ENCODE peak calls at places on chromosomes 7 and 10, in nine cellular contexts. L is HTR-8/SVneo; Z is activated CD4-positive, alpha-beta T cell treated with anti-CD3 and anti-CD28 coated beads, Interleukin-2, amount 50 U/mL, for 4 hours; D is thyroid gland; I is type B pancreatic cell; P is germinal center; Y is fibroblast of gingiva; N is PC-3; G is NCI-H2081 treated with DMSO at 0.1 percent for 48 hours. A is an unnamed sample.

GRCh38 chr10:78814430-78814806 is 254.3 kb upstream of the ZMIZ1 start:
- DNase-seq in Y (no peak), N (no peak), L (no peak), D (no peak), Z (no peak), P (no peak), G (no peak), I (no peak), A (no peak)

GRCh38 chr10:21069278-21069677 is 172.2 kb upstream of the NEBL start:
- DNase-seq in Y (no peak), N (no peak), D (peak), I (no peak), G (no peak), P (no peak), L (no peak), Z (no peak), A (no peak)

GRCh38 chr7:99543916-99544315 is 8.0 kb downstream of the FAM200A start:
- DNase-seq in P (no peak), G (no peak), Y (no peak), N (no peak), D (no peak), Z (no peak), L (no peak), I (no peak), A (no peak)

GRCh38 chr10:4050061-4050460 is 265.1 kb upstream of the KLF6 start:
- DNase-seq in G (no peak), P (no peak), I (no peak), L (no peak), Z (no peak), N (no peak), D (no peak), Y (no peak), A (no peak)

GRCh38 chr10:19816420-19817250 is at the start of gene PLXDC2:
- DNase-seq in L (no peak), I (peak), G (no peak), N (peak), P (peak), Y (peak), Z (no peak), D (peak), A (peak)

GRCh38 chr7:35781200-35781701 is 19.6 kb upstream of the SEPTIN7 start:
- DNase-seq in Y (no peak), D (no peak), L (no peak), Z (no peak), P (no peak), I (no peak), G (no peak), N (no peak), A (no peak)

GRCh38 chr7:101138149-101138870 is 11.4 kb downstream of the SERPINE1 start:
- DNase-seq in D (peak), Z (peak), G (peak), N (peak), P (peak), Y (peak), L (peak), I (no peak), A (peak)

GRCh38 chr10:119642556-119643111 is 8.5 kb upstream of the BAG3 start:
- DNase-seq in Z (no peak), D (no peak), G (no peak), N (no peak), I (no peak), L (no peak), Y (no peak), P (no peak), A (no peak)

GRCh38 chr7:18494821-18495408 is 634 bp upstream of the HDAC9 start:
- DNase-seq in Y (peak), I (no peak), L (no peak), N (no peak), P (no peak), D (peak), Z (no peak), G (peak), A (no peak)

GRCh38 chr10:21078410-21079329 is 181.6 kb upstream of the NEBL start:
- DNase-seq in L (peak), P (peak), Z (no peak), N (peak), I (no peak), G (peak), D (peak), Y (peak), A (peak)

GRCh38 chr10:1291178-1292090 is 235.2 kb downstream of the WDR37 start:
- DNase-seq in L (no peak), N (no peak), I (no peak), P (no peak), Z (no peak), D (no peak), G (no peak), Y (no peak), A (no peak)

GRCh38 chr10:62543566-62543965 is 169.4 kb downstream of the ZNF365 start:
- DNase-seq in N (peak), P (no peak), Z (no peak), D (no peak), Y (no peak), G (no peak), L (no peak), I (no peak), A (no peak)

GRCh38 chr10:42640610-42641229 is 2.4 kb upstream of the ZNF33B start:
- DNase-seq in I (no peak), N (peak), Y (no peak), Z (no peak), L (no peak), P (no peak), G (no peak), D (no peak), A (no peak)

GRCh38 chr7:45986355-45987298 is 65.6 kb upstream of the IGFBP3 start:
- DNase-seq in Z (no peak), I (peak), L (no peak), D (no peak), P (no peak), N (no peak), Y (no peak), G (no peak), A (no peak)

GRCh38 chr10:109274681-109275080 is 648.6 kb downstream of the XPNPEP1 start:
- DNase-seq in P (no peak), L (no peak), N (no peak), Z (no peak), G (no peak), I (no peak), D (no peak), Y (no peak), A (no peak)

GRCh38 chr7:18515067-18515466 is 19.5 kb downstream of the HDAC9 start:
- DNase-seq in I (no peak), N (no peak), G (no peak), L (no peak), D (no peak), Y (peak), P (no peak), Z (no peak), A (no peak)

GRCh38 chr7:142614116-142614515 is 135.2 kb upstream of the PRSS1 start:
- DNase-seq in Y (no peak), G (no peak), N (peak), D (no peak), L (no peak), Z (no peak), I (no peak), P (no peak), A (peak)

GRCh38 chr7:103413407-103413806 is 32.6 kb downstream of the SLC26A5 start:
- DNase-seq in D (no peak), G (no peak), Y (no peak), P (no peak), N (no peak), Z (no peak), L (no peak), I (no peak), A (no peak)

GRCh38 chr10:110648743-110649651 is 4.9 kb downstream of the RBM20 start:
- DNase-seq in L (no peak), N (no peak), D (no peak), G (no peak), P (no peak), I (no peak), Y (no peak), Z (no peak), A (peak)

GRCh38 chr10:128489324-128490247 is 363.4 kb upstream of the MKI67 start:
- DNase-seq in I (no peak), Z (no peak), L (no peak), Y (no peak), D (no peak), P (no peak), G (no peak), N (no peak), A (no peak)

GRCh38 chr10:119079572-119080520 is 771 bp downstream of the EIF3A start:
- DNase-seq in N (peak), Z (peak), D (peak), G (no peak), P (peak), I (peak), L (peak), Y (peak), A (peak)

GRCh38 chr10:121379025-121379424 is 219.2 kb downstream of the FGFR2 start:
- DNase-seq in P (no peak), Y (no peak), N (no peak), I (no peak), G (no peak), L (no peak), D (no peak), Z (no peak), A (no peak)

GRCh38 chr7:618539-619355 is 99.1 kb upstream of the PDGFA start:
- DNase-seq in Z (peak), N (no peak), I (no peak), P (no peak), D (no peak), L (no peak), Y (no peak), G (no peak), A (no peak)

GRCh38 chr7:2104107-2104710 is 128.5 kb downstream of the MAD1L1 start:
- DNase-seq in D (peak), Z (peak), G (no peak), L (peak), N (no peak), Y (peak), P (peak), I (peak), A (no peak)

GRCh38 chr10:2921956-2922680 is 145.2 kb upstream of the PFKP start:
- DNase-seq in L (no peak), Y (no peak), I (no peak), P (no peak), N (peak), Z (no peak), G (no peak), D (no peak), A (peak)

GRCh38 chr10:27547482-27547881 is 43.4 kb downstream of the RAB18 start:
- DNase-seq in Y (no peak), Z (no peak), G (no peak), I (no peak), N (no peak), D (no peak), P (no peak), L (no peak), A (no peak)

GRCh38 chr7:138564365-138564764 is 104.3 kb downstream of the TRIM24 start:
- DNase-seq in G (no peak), P (no peak), Z (no peak), Y (no peak), D (no peak), I (no peak), N (peak), L (no peak), A (no peak)

GRCh38 chr7:29881724-29882123 is 75.4 kb downstream of the WIPF3 start:
- DNase-seq in Z (no peak), G (no peak), N (no peak), D (no peak), Y (no peak), P (no peak), I (no peak), L (no peak), A (no peak)

GRCh38 chr10:66931340-66931948 is 5.6 kb downstream of the LRRTM3 start:
- DNase-seq in P (no peak), Y (peak), L (peak), Z (no peak), N (peak), I (no peak), D (no peak), G (peak), A (peak)

GRCh38 chr10:27742195-27742925 is 3.3 kb downstream of the MKX start:
- DNase-seq in Z (peak), G (no peak), Y (peak), I (peak), P (peak), N (peak), D (peak), L (no peak), A (no peak)

GRCh38 chr10:11260136-11260535 is 242.5 kb downstream of the CELF2 start:
- DNase-seq in G (no peak), I (no peak), L (no peak), N (no peak), D (peak), Z (no peak), P (no peak), Y (no peak), A (no peak)

GRCh38 chr10:110137142-110137545 is 70.3 kb upstream of the MXI1 start:
- DNase-seq in G (no peak), Z (no peak), L (peak), N (peak), D (no peak), P (peak), I (no peak), Y (peak), A (peak)

GRCh38 chr10:95400789-95401188 is 110.0 kb upstream of the PDLIM1 start:
- DNase-seq in Y (no peak), L (no peak), I (no peak), N (no peak), Z (no peak), P (no peak), D (no peak), G (no peak), A (no peak)

GRCh38 chr7:157224627-157225026 is 85.9 kb downstream of the UBE3C start:
- DNase-seq in P (no peak), G (no peak), L (no peak), Z (no peak), I (no peak), N (peak), Y (peak), D (no peak), A (peak)

GRCh38 chr10:19412531-19412930 is 363.9 kb downstream of the MALRD1 start:
- DNase-seq in P (no peak), N (peak), G (no peak), Z (no peak), L (no peak), Y (peak), D (no peak), I (no peak), A (peak)

GRCh38 chr7:156832195-156832877 is 60.6 kb downstream of the LMBR1 start:
- DNase-seq in P (peak), I (no peak), D (no peak), N (no peak), Y (no peak), G (no peak), Z (no peak), L (no peak), A (no peak)

GRCh38 chr10:18418579-18419210 is 232.7 kb downstream of the NSUN6 start:
- DNase-seq in Y (peak), G (no peak), N (no peak), I (no peak), D (no peak), P (no peak), L (no peak), Z (no peak), A (peak)

GRCh38 chr7:80722596-80723141 is 84.2 kb downstream of the CD36 start:
- DNase-seq in N (peak), L (peak), I (no peak), P (no peak), Y (peak), G (no peak), Z (no peak), D (peak), A (peak)

GRCh38 chr7:1638113-1638726 is 31.9 kb upstream of the ELFN1 start:
- DNase-seq in D (no peak), Z (no peak), Y (peak), G (no peak), I (peak), P (no peak), L (no peak), N (no peak), A (no peak)

GRCh38 chr10:92760609-92761008 is 70.9 kb downstream of the HHEX start:
- DNase-seq in G (no peak), D (no peak), I (no peak), N (peak), L (no peak), Z (no peak), P (no peak), Y (peak), A (peak)

A was measured in A172.